ENCODE peak calls at places on chromosomes 11 and 22, in six cellular contexts. One of them, this sample, is unnamed.

GRCh38 chr22:37627545-37627944 is 11.9 kb upstream of the SH3BP1 start:
- DNase-seq in endodermal cell: no peak
- DNase-seq in stimulated activated CD4-positive, alpha-beta T cell treated with anti-CD3 and anti-CD28 coated beads, TNF-alpha, amount 100 ng/mL, for 4 hours: no peak
- DNase-seq in NT2/D1: no peak
- DNase-seq in posterior cingulate gyrus: no peak
- DNase-seq in COR-L47: no peak
- DNase-seq in this sample: no peak

GRCh38 chr11:58626915-58627483 is 4.5 kb downstream of the CNTF start:
- DNase-seq in COR-L47: no peak
- DNase-seq in stimulated activated CD4-positive, alpha-beta T cell treated with anti-CD3 and anti-CD28 coated beads, TNF-alpha, amount 100 ng/mL, for 4 hours: no peak
- DNase-seq in endodermal cell: no peak
- DNase-seq in posterior cingulate gyrus: no peak
- DNase-seq in NT2/D1: no peak
- DNase-seq in this sample: no peak

GRCh38 chr11:112786886-112787530 is 174.2 kb upstream of the NCAM1 start:
- DNase-seq in endodermal cell: no peak
- DNase-seq in COR-L47: no peak
- DNase-seq in NT2/D1: no peak
- DNase-seq in posterior cingulate gyrus: no peak
- DNase-seq in stimulated activated CD4-positive, alpha-beta T cell treated with anti-CD3 and anti-CD28 coated beads, TNF-alpha, amount 100 ng/mL, for 4 hours: no peak
- DNase-seq in this sample: no peak

GRCh38 chr11:13008625-13009475 is at the start of gene RASSF10:
- DNase-seq in endodermal cell: peak; percentile 98
- DNase-seq in posterior cingulate gyrus: no peak
- DNase-seq in COR-L47: peak; percentile 33
- DNase-seq in NT2/D1: peak; percentile 75
- DNase-seq in stimulated activated CD4-positive, alpha-beta T cell treated with anti-CD3 and anti-CD28 coated beads, TNF-alpha, amount 100 ng/mL, for 4 hours: no peak
- DNase-seq in this sample: peak; percentile 20

GRCh38 chr11:129412501-129412900 is 36.9 kb downstream of the BARX2 start:
- DNase-seq in posterior cingulate gyrus: no peak
- DNase-seq in endodermal cell: no peak
- DNase-seq in NT2/D1: no peak
- DNase-seq in stimulated activated CD4-positive, alpha-beta T cell treated with anti-CD3 and anti-CD28 coated beads, TNF-alpha, amount 100 ng/mL, for 4 hours: no peak
- DNase-seq in COR-L47: no peak
- DNase-seq in this sample: no peak

GRCh38 chr22:43172191-43172590 is 14.7 kb downstream of the TTLL12 start:
- DNase-seq in endodermal cell: no peak
- DNase-seq in stimulated activated CD4-positive, alpha-beta T cell treated with anti-CD3 and anti-CD28 coated beads, TNF-alpha, amount 100 ng/mL, for 4 hours: no peak
- DNase-seq in COR-L47: no peak
- DNase-seq in NT2/D1: no peak
- DNase-seq in posterior cingulate gyrus: no peak
- DNase-seq in this sample: no peak

GRCh38 chr11:84558085-84558905 is 1068.8 kb downstream of the DLG2 start:
- DNase-seq in posterior cingulate gyrus: no peak
- DNase-seq in COR-L47: peak; percentile 58
- DNase-seq in NT2/D1: peak; percentile 33
- DNase-seq in stimulated activated CD4-positive, alpha-beta T cell treated with anti-CD3 and anti-CD28 coated beads, TNF-alpha, amount 100 ng/mL, for 4 hours: no peak
- DNase-seq in endodermal cell: peak; percentile 70
- DNase-seq in this sample: peak; percentile 4

GRCh38 chr11:100525635-100526034 is 161.5 kb upstream of the ARHGAP42 start:
- DNase-seq in endodermal cell: peak; percentile 85
- DNase-seq in NT2/D1: peak; percentile 13
- DNase-seq in stimulated activated CD4-positive, alpha-beta T cell treated with anti-CD3 and anti-CD28 coated beads, TNF-alpha, amount 100 ng/mL, for 4 hours: no peak
- DNase-seq in COR-L47: no peak
- DNase-seq in posterior cingulate gyrus: no peak
- DNase-seq in this sample: no peak

GRCh38 chr11:122754553-122755322 is 83.6 kb upstream of the CRTAM start:
- DNase-seq in stimulated activated CD4-positive, alpha-beta T cell treated with anti-CD3 and anti-CD28 coated beads, TNF-alpha, amount 100 ng/mL, for 4 hours: peak; percentile 26
- DNase-seq in endodermal cell: peak; percentile 78
- DNase-seq in posterior cingulate gyrus: no peak
- DNase-seq in NT2/D1: peak; percentile 32
- DNase-seq in COR-L47: no peak
- DNase-seq in this sample: no peak

GRCh38 chr11:3216027-3216525 is 2.5 kb downstream of the MRGPRG start:
- DNase-seq in posterior cingulate gyrus: no peak
- DNase-seq in stimulated activated CD4-positive, alpha-beta T cell treated with anti-CD3 and anti-CD28 coated beads, TNF-alpha, amount 100 ng/mL, for 4 hours: no peak
- DNase-seq in NT2/D1: no peak
- DNase-seq in COR-L47: no peak
- DNase-seq in endodermal cell: peak; percentile 47
- DNase-seq in this sample: no peak

GRCh38 chr11:95359323-95359656 is 128.3 kb upstream of the SESN3 start:
- DNase-seq in COR-L47: no peak
- DNase-seq in stimulated activated CD4-positive, alpha-beta T cell treated with anti-CD3 and anti-CD28 coated beads, TNF-alpha, amount 100 ng/mL, for 4 hours: no peak
- DNase-seq in endodermal cell: no peak
- DNase-seq in NT2/D1: no peak
- DNase-seq in posterior cingulate gyrus: no peak
- DNase-seq in this sample: no peak

GRCh38 chr11:12792590-12792989 is 118.4 kb downstream of the TEAD1 start:
- DNase-seq in COR-L47: no peak
- DNase-seq in endodermal cell: no peak
- DNase-seq in posterior cingulate gyrus: no peak
- DNase-seq in NT2/D1: no peak
- DNase-seq in stimulated activated CD4-positive, alpha-beta T cell treated with anti-CD3 and anti-CD28 coated beads, TNF-alpha, amount 100 ng/mL, for 4 hours: no peak
- DNase-seq in this sample: no peak

GRCh38 chr11:33987975-33988580 is 63.5 kb upstream of the CAPRIN1 start:
- DNase-seq in posterior cingulate gyrus: no peak
- DNase-seq in stimulated activated CD4-positive, alpha-beta T cell treated with anti-CD3 and anti-CD28 coated beads, TNF-alpha, amount 100 ng/mL, for 4 hours: peak; percentile 59
- DNase-seq in NT2/D1: peak; percentile 76
- DNase-seq in COR-L47: peak; percentile 90
- DNase-seq in endodermal cell: peak; percentile 87
- DNase-seq in this sample: peak; percentile 48

GRCh38 chr11:111585371-111585770 is 16.9 kb upstream of the SIK2 start:
- DNase-seq in NT2/D1: no peak
- DNase-seq in posterior cingulate gyrus: no peak
- DNase-seq in COR-L47: no peak
- DNase-seq in stimulated activated CD4-positive, alpha-beta T cell treated with anti-CD3 and anti-CD28 coated beads, TNF-alpha, amount 100 ng/mL, for 4 hours: no peak
- DNase-seq in endodermal cell: no peak
- DNase-seq in this sample: no peak

GRCh38 chr11:29272019-29272654 is 744.7 kb downstream of the KCNA4 start:
- DNase-seq in stimulated activated CD4-positive, alpha-beta T cell treated with anti-CD3 and anti-CD28 coated beads, TNF-alpha, amount 100 ng/mL, for 4 hours: no peak
- DNase-seq in endodermal cell: no peak
- DNase-seq in posterior cingulate gyrus: no peak
- DNase-seq in COR-L47: no peak
- DNase-seq in NT2/D1: no peak
- DNase-seq in this sample: no peak

GRCh38 chr11:116788534-116788933 is 711 bp upstream of the ZPR1 start:
- DNase-seq in NT2/D1: no peak
- DNase-seq in stimulated activated CD4-positive, alpha-beta T cell treated with anti-CD3 and anti-CD28 coated beads, TNF-alpha, amount 100 ng/mL, for 4 hours: no peak
- DNase-seq in endodermal cell: no peak
- DNase-seq in COR-L47: no peak
- DNase-seq in posterior cingulate gyrus: no peak
- DNase-seq in this sample: no peak

GRCh38 chr11:57598831-57599155 is 1.3 kb downstream of the SERPING1 start:
- DNase-seq in endodermal cell: no peak
- DNase-seq in stimulated activated CD4-positive, alpha-beta T cell treated with anti-CD3 and anti-CD28 coated beads, TNF-alpha, amount 100 ng/mL, for 4 hours: no peak
- DNase-seq in COR-L47: no peak
- DNase-seq in NT2/D1: no peak
- DNase-seq in posterior cingulate gyrus: no peak
- DNase-seq in this sample: no peak

GRCh38 chr11:42239102-42239501 is 779.6 kb upstream of the LRRC4C start:
- DNase-seq in posterior cingulate gyrus: no peak
- DNase-seq in stimulated activated CD4-positive, alpha-beta T cell treated with anti-CD3 and anti-CD28 coated beads, TNF-alpha, amount 100 ng/mL, for 4 hours: no peak
- DNase-seq in NT2/D1: no peak
- DNase-seq in endodermal cell: no peak
- DNase-seq in COR-L47: no peak
- DNase-seq in this sample: no peak

GRCh38 chr11:57515332-57516060 is at the start of gene SLC43A1:
- DNase-seq in NT2/D1: no peak
- DNase-seq in endodermal cell: peak; percentile 72
- DNase-seq in stimulated activated CD4-positive, alpha-beta T cell treated with anti-CD3 and anti-CD28 coated beads, TNF-alpha, amount 100 ng/mL, for 4 hours: no peak
- DNase-seq in COR-L47: peak; percentile 12
- DNase-seq in posterior cingulate gyrus: no peak
- DNase-seq in this sample: no peak

This sample was measured in nucleus accumbens.